ENCODE peak calls at places on chromosomes 11 and 22, in four cellular contexts. One of them, this sample, is unnamed. For H3K27me3 and H3K36me3, the result is how much of the 10 kb centered on the place peaks cover.

GRCh38 chr11:76288166-76288978 is 82.1 kb upstream of the WNT11 start:
- DNase-seq in neural progenitor cell: no peak
- DNase-seq in suprapubic skin: no peak
- DNase-seq in CD8-positive, alpha-beta T cell: no peak
- DNase-seq in this sample: peak

GRCh38 chr22:39351689-39352214 is 2.0 kb downstream of the SYNGR1 start:
- DNase-seq in suprapubic skin: no peak
- DNase-seq in CD8-positive, alpha-beta T cell: no peak
- DNase-seq in neural progenitor cell: no peak
- DNase-seq in this sample: peak

GRCh38 chr11:45646275-45646970 is 19.0 kb downstream of the CHST1 start:
- DNase-seq in CD8-positive, alpha-beta T cell: no peak
- DNase-seq in neural progenitor cell: peak
- DNase-seq in suprapubic skin: no peak
- DNase-seq in this sample: peak

GRCh38 chr11:113189909-113190667 is 124.3 kb upstream of the TTC12 start:
- DNase-seq in neural progenitor cell: no peak
- DNase-seq in CD8-positive, alpha-beta T cell: no peak
- DNase-seq in suprapubic skin: peak
- DNase-seq in this sample: no peak

GRCh38 chr22:36237462-36238347 is 1.6 kb downstream of the APOL2 start:
- DNase-seq in CD8-positive, alpha-beta T cell: no peak
- DNase-seq in neural progenitor cell: no peak
- DNase-seq in suprapubic skin: no peak
- DNase-seq in this sample: no peak

GRCh38 chr11:104653011-104653806 is 245.1 kb downstream of the CASP12 start:
- DNase-seq in CD8-positive, alpha-beta T cell: no peak
- DNase-seq in neural progenitor cell: no peak
- DNase-seq in suprapubic skin: no peak
- DNase-seq in this sample: no peak

GRCh38 chr11:63505857-63506528 is at the start of gene LGALS12:
- DNase-seq in neural progenitor cell: no peak
- DNase-seq in suprapubic skin: no peak
- DNase-seq in CD8-positive, alpha-beta T cell: no peak
- DNase-seq in this sample: peak

GRCh38 chr11:56521955-56522354 is 21.1 kb downstream of the OR5M11 start:
- DNase-seq in CD8-positive, alpha-beta T cell: no peak
- DNase-seq in neural progenitor cell: peak
- DNase-seq in suprapubic skin: no peak
- DNase-seq in this sample: peak

GRCh38 chr11:68380786-68381622 is 68.6 kb downstream of the LRP5 start:
- DNase-seq in neural progenitor cell: no peak
- DNase-seq in suprapubic skin: no peak
- DNase-seq in CD8-positive, alpha-beta T cell: no peak
- DNase-seq in this sample: no peak

GRCh38 chr22:41353862-41354575 is 27.7 kb upstream of the TEF start:
- DNase-seq in neural progenitor cell: no peak
- DNase-seq in CD8-positive, alpha-beta T cell: no peak
- DNase-seq in suprapubic skin: no peak
- DNase-seq in this sample: no peak

GRCh38 chr11:71108013-71108865 is 144.1 kb downstream of the SHANK2 start:
- DNase-seq in neural progenitor cell: no peak
- DNase-seq in CD8-positive, alpha-beta T cell: no peak
- DNase-seq in suprapubic skin: no peak
- DNase-seq in this sample: no peak

GRCh38 chr22:39463931-39464390 is 7.1 kb downstream of the MGAT3 start:
- DNase-seq in neural progenitor cell: no peak
- DNase-seq in suprapubic skin: no peak
- DNase-seq in CD8-positive, alpha-beta T cell: peak
- DNase-seq in this sample: no peak

GRCh38 chr22:23760056-23760455 is 2.7 kb upstream of the C22orf15 start:
- DNase-seq in CD8-positive, alpha-beta T cell: no peak
- DNase-seq in neural progenitor cell: no peak
- DNase-seq in suprapubic skin: no peak
- DNase-seq in this sample: no peak

GRCh38 chr11:129041611-129042018 is 98.9 kb upstream of the TP53AIP1 start:
- DNase-seq in neural progenitor cell: no peak
- DNase-seq in suprapubic skin: no peak
- DNase-seq in CD8-positive, alpha-beta T cell: no peak
- DNase-seq in this sample: no peak

GRCh38 chr22:40660725-40661124 is 18.6 kb upstream of the MCHR1 start:
- DNase-seq in suprapubic skin: no peak
- DNase-seq in neural progenitor cell: no peak
- DNase-seq in CD8-positive, alpha-beta T cell: no peak
- DNase-seq in this sample: no peak

GRCh38 chr11:69923641-69924307 is 104.6 kb upstream of the FGF3 start:
- DNase-seq in CD8-positive, alpha-beta T cell: no peak
- DNase-seq in suprapubic skin: peak
- DNase-seq in neural progenitor cell: no peak
- DNase-seq in this sample: no peak

GRCh38 chr11:117817213-117818035 is 7.1 kb downstream of the FXYD2 start:
- DNase-seq in suprapubic skin: peak
- DNase-seq in CD8-positive, alpha-beta T cell: peak
- DNase-seq in neural progenitor cell: peak
- DNase-seq in this sample: peak
- H3K4me3 ChIP-seq in suprapubic skin: peak
- H3K4me3 ChIP-seq in CD8-positive, alpha-beta T cell: no peak
- H3K4me3 ChIP-seq in neural progenitor cell: peak
- H3K4me3 ChIP-seq in this sample: peak

GRCh38 chr22:37404126-37404525 is 23.2 kb downstream of the ELFN2 start:
- DNase-seq in suprapubic skin: no peak
- DNase-seq in CD8-positive, alpha-beta T cell: no peak
- DNase-seq in neural progenitor cell: no peak
- DNase-seq in this sample: no peak

GRCh38 chr22:37400719-37401118 is 26.6 kb downstream of the ELFN2 start:
- DNase-seq in neural progenitor cell: no peak
- DNase-seq in CD8-positive, alpha-beta T cell: no peak
- DNase-seq in suprapubic skin: no peak
- DNase-seq in this sample: no peak

GRCh38 chr22:37401401-37401859 is 25.8 kb downstream of the ELFN2 start:
- DNase-seq in CD8-positive, alpha-beta T cell: no peak
- DNase-seq in suprapubic skin: no peak
- DNase-seq in neural progenitor cell: no peak
- DNase-seq in this sample: no peak

GRCh38 chr22:37401861-37402506 is 25.3 kb downstream of the ELFN2 start:
- DNase-seq in suprapubic skin: no peak
- DNase-seq in neural progenitor cell: no peak
- DNase-seq in CD8-positive, alpha-beta T cell: no peak
- DNase-seq in this sample: no peak

GRCh38 chr22:37403267-37403960 is 23.9 kb downstream of the ELFN2 start:
- DNase-seq in neural progenitor cell: peak
- DNase-seq in CD8-positive, alpha-beta T cell: no peak
- DNase-seq in suprapubic skin: no peak
- DNase-seq in this sample: peak
- H3K27me3 ChIP-seq in neural progenitor cell: under half
- H3K27me3 ChIP-seq in CD8-positive, alpha-beta T cell: under half
- H3K27me3 ChIP-seq in suprapubic skin: half or more
- H3K27me3 ChIP-seq in this sample: under half

GRCh38 chr22:29288837-29289236 is 17.6 kb upstream of the GAS2L1 start:
- DNase-seq in neural progenitor cell: no peak
- DNase-seq in suprapubic skin: no peak
- DNase-seq in CD8-positive, alpha-beta T cell: no peak
- DNase-seq in this sample: no peak

GRCh38 chr22:29291215-29291614 is 15.2 kb upstream of the GAS2L1 start:
- DNase-seq in CD8-positive, alpha-beta T cell: no peak
- DNase-seq in suprapubic skin: no peak
- DNase-seq in neural progenitor cell: no peak
- DNase-seq in this sample: no peak

GRCh38 chr22:29290061-29290460 is 16.4 kb upstream of the GAS2L1 start:
- DNase-seq in suprapubic skin: no peak
- DNase-seq in neural progenitor cell: no peak
- DNase-seq in CD8-positive, alpha-beta T cell: no peak
- DNase-seq in this sample: no peak

GRCh38 chr22:29292379-29292778 is 14.1 kb upstream of the GAS2L1 start:
- DNase-seq in suprapubic skin: no peak
- DNase-seq in CD8-positive, alpha-beta T cell: no peak
- DNase-seq in neural progenitor cell: no peak
- DNase-seq in this sample: no peak
- H3K36me3 ChIP-seq in suprapubic skin: half or more
- H3K36me3 ChIP-seq in CD8-positive, alpha-beta T cell: half or more
- H3K36me3 ChIP-seq in neural progenitor cell: half or more
- H3K36me3 ChIP-seq in this sample: half or more

DNA sequence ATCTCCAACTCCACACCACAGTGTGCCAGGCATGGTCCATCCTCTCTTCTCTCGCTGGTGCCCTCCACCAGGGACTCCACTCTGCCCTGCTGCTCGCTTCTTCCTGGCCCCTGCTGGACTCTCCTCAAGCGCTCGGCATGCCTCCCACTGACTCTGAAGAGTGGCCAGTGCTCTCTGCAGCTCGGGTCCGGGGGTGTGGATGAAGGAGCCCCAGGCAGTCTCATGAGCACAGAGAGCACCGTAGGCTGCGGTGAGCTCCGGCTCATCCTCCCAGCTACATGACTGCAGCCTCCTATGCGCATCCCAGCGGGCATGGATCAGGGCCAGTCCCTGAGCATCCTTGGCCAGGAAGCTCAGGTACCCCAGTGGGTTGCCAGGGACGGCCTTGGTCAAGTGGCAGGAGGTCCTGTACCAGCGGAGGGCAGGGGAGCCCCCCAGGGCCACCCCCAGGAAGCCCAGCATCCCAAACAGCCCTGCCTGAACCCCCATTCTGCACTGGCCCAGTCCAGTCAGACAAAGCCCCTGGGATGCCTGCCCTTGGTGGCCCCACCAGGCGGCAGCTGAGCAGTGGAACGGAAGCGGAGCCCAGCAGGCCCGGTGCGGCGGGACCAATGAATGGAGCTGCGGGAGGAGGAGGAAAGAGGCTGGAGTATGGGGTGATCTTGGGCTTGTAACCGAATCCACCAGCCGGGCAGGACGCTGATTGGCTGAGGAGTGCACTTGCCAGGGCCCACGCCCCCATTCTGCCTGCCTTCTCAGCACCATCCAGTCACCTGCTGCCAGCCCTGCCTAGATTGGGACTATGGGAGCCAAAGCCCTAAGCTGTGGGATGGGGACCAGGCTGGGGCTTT is at the start of gene PLA2G3:
- DNase-seq in CD8-positive, alpha-beta T cell: no peak
- DNase-seq in neural progenitor cell: peak
- DNase-seq in suprapubic skin: no peak
- DNase-seq in this sample: peak
- H3K4me3 ChIP-seq in CD8-positive, alpha-beta T cell: no peak
- H3K4me3 ChIP-seq in neural progenitor cell: peak
- H3K4me3 ChIP-seq in suprapubic skin: no peak
- H3K4me3 ChIP-seq in this sample: peak

GRCh38 chr11:119345685-119346084 is 820 bp downstream of the MFRP start:
- DNase-seq in CD8-positive, alpha-beta T cell: no peak
- DNase-seq in neural progenitor cell: no peak
- DNase-seq in suprapubic skin: no peak
- DNase-seq in this sample: no peak

GRCh38 chr11:119343726-119344125 is 2.8 kb downstream of the MFRP start:
- DNase-seq in suprapubic skin: no peak
- DNase-seq in CD8-positive, alpha-beta T cell: no peak
- DNase-seq in neural progenitor cell: no peak
- DNase-seq in this sample: peak

GRCh38 chr11:119342362-119343130 is 1.9 kb upstream of the C1QTNF5 start:
- DNase-seq in CD8-positive, alpha-beta T cell: no peak
- DNase-seq in neural progenitor cell: no peak
- DNase-seq in suprapubic skin: no peak
- DNase-seq in this sample: peak

GRCh38 chr11:119346605-119347004 is at the start of gene MFRP:
- DNase-seq in suprapubic skin: no peak
- DNase-seq in neural progenitor cell: no peak
- DNase-seq in CD8-positive, alpha-beta T cell: no peak
- DNase-seq in this sample: no peak

DNA sequence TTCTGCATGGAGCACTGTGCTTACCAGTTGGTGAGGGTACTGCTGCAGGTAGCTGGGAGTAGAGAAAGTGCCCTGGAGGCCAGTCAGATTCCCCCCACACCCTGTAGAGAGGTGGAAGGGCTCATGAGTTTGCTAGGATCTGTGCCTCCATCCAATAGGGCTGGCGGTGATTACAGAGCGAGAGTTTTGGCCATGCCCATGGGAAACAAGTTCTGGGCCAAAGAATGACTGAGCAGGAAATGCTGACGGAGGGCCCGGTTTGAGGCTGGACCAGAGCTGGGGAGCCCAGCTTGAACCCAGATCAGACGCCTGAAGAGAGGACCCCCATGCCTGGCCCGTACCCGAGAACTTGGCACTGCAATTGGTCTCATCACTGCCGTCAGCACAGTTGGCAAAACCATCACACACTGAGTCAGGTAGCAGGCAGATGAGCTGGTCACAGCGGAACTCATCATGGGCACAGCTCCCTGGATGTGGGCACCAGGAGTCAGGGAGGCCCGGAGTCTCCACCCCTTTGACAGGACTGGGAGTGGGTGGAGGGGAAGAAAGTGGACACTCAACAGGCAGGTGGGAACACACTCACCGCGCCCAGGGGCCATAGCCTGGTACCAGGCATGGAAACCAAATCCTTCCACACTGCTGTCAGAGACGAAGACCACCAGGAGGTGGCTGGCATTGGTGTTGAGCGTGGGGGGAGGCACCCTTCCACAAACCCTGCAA is 2.1 kb downstream of the MFRP start:
- DNase-seq in neural progenitor cell: no peak
- DNase-seq in CD8-positive, alpha-beta T cell: no peak
- DNase-seq in suprapubic skin: no peak
- DNase-seq in this sample: peak
- H3K27me3 ChIP-seq in neural progenitor cell: under half
- H3K27me3 ChIP-seq in CD8-positive, alpha-beta T cell: under half
- H3K27me3 ChIP-seq in suprapubic skin: under half
- H3K27me3 ChIP-seq in this sample: under half